ENCODE peak calls at places on chromosomes 7 and 10, in six cellular contexts. A is WTC11; N is mucosa of descending colon; E is fibroblast of the aortic adventitia; K is esophagus squamous epithelium; J is activated CD8-positive, alpha-beta T cell treated with anti-CD3 and anti-CD28 coated beads for 36 hours. W is an unnamed sample.

GRCh38 chr7:94584113-94584512 is 71.8 kb downstream of the SGCE start:
- DNase-seq in A (no peak), N (no peak), E (peak), K (no peak), J (no peak), W (no peak)

GRCh38 chr7:111529507-111530355 is 32.6 kb downstream of the IMMP2L start:
- DNase-seq in A (no peak), N (no peak), E (peak), K (no peak), J (no peak), W (no peak)

GRCh38 chr10:38156416-38157269 is 62.5 kb downstream of the ZNF37A start:
- DNase-seq in A (no peak), N (no peak), E (no peak), K (no peak), J (no peak), W (no peak)

GRCh38 chr10:102120987-102121738 is 995 bp upstream of the LDB1 start:
- DNase-seq in A (peak), N (peak), E (peak), K (no peak), J (peak), W (no peak)

GRCh38 chr10:13528138-13528874 is 508 bp downstream of the BEND7 start:
- DNase-seq in A (peak), N (no peak), E (no peak), K (no peak), J (no peak), W (no peak)

GRCh38 chr7:116952640-116953371 is 495 bp upstream of the ST7 start:
- DNase-seq in A (peak), N (no peak), E (peak), K (peak), J (no peak), W (no peak)

GRCh38 chr7:18408461-18408860 is 87.1 kb upstream of the HDAC9 start:
- DNase-seq in A (no peak), N (no peak), E (peak), K (no peak), J (no peak), W (no peak)

GRCh38 chr7:114885836-114886235 is 36.1 kb upstream of the MDFIC start:
- DNase-seq in A (no peak), N (no peak), E (peak), K (no peak), J (no peak), W (no peak)

GRCh38 chr10:21173433-21173963 is 276.4 kb upstream of the NEBL start:
- DNase-seq in A (no peak), N (peak), E (no peak), K (no peak), J (peak), W (no peak)

GRCh38 chr7:33762153-33762902 is 143.0 kb upstream of the BMPER start:
- DNase-seq in A (no peak), N (no peak), E (no peak), K (no peak), J (no peak), W (no peak)

GRCh38 chr10:121240011-121240410 is 358.2 kb downstream of the FGFR2 start:
- DNase-seq in A (no peak), N (peak), E (no peak), K (no peak), J (no peak), W (no peak)

DNA sequence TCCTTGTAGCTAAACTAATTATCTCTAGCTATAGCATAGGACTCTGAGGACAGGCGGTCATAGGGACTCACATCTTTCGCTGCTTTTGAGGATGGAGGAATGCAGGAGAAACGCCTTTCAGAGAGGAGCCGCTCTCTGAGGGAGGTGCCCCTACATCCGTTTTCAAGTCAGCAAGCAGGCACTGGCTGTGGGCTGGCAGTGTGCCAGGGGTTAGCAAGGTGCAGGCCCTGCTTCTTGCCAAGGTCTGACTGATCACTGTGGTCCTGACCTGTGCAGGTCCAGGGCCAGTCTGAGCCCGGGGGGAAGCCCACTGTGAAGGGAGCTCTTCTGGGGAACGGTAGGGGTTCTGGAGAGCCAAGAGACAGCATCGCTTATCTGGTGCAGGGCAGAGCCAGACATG is 89.4 kb downstream of the SH3PXD2A start:
- DNase-seq in A (no peak), N (peak), E (no peak), K (no peak), J (peak), W (no peak)
- TF ChIP-seq CTCF in A (no peak), N (no peak), E (no peak), K (no peak), J (no peak), W (no peak)

DNA sequence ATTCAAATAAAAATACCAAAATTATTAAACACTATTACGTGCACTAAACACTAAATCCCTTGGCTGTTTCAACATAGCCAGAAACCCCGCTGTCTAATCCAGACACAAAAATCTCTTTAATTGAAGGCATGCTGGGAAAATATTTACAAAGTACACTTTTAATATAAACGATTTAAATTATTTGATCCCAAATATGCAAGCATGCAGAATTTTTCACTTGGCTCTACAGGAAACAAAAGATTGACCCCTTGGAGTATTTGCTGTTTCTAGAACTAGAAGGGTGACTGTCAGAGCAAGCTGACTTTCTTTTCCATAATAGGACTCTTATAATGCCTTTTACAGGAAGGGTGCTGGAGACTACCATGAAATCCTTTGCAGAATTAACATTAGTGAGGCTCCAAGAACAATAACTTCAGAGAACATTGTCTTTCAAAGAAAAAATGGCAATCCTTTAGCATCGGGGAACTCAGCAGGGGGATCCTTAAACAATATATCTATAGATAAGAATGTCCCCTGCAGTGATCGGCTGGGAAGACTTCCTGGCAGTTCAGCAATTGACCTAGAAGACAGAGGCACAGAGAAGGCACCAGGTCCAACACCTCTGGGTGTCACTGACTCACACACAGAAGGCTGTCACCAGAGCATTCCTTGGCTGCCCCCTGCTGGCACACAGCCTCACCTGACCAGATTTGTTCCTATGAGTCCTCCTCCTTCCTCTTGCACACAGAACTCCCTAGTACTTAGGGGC is 55.8 kb upstream of the MRLN start:
- DNase-seq in A (peak), N (peak), E (peak), K (no peak), J (peak), W (no peak)
- TF ChIP-seq CTCF in A (peak), N (peak), E (peak), K (peak), J (peak), W (peak)

DNA sequence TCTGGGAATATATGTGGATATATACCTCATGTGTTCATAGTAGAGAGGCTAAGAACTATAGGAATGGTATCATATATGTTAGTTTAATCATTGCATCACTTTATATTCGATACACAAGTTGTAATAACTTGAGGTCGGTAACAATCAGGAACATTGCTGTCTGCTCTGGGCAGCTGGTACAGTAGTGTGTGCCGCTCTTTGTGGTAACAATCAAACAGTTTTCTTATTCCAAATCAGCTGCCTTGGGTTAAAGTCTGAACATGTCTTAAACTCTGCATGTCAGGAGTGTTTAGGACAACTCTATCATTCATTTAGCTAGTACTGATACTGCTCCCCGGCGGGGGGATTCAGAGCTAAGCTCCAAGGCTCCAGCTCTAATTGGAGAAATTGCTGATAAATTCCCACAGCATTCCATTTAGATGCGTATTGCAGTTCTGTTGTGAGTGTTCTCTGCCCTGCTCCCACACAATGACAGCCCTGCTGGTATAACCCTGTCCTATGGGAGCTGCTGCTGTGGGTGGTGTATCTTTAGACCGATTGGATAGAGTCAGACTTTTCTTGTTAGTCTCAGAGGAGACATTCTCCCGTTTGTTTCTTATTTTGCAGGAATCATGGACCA is 707.5 kb upstream of the FZD8 start:
- DNase-seq in A (no peak), N (no peak), E (peak), K (no peak), J (no peak), W (no peak)
- TF ChIP-seq CTCF in A (no peak), N (no peak), E (peak), K (no peak), J (no peak), W (no peak)

DNA sequence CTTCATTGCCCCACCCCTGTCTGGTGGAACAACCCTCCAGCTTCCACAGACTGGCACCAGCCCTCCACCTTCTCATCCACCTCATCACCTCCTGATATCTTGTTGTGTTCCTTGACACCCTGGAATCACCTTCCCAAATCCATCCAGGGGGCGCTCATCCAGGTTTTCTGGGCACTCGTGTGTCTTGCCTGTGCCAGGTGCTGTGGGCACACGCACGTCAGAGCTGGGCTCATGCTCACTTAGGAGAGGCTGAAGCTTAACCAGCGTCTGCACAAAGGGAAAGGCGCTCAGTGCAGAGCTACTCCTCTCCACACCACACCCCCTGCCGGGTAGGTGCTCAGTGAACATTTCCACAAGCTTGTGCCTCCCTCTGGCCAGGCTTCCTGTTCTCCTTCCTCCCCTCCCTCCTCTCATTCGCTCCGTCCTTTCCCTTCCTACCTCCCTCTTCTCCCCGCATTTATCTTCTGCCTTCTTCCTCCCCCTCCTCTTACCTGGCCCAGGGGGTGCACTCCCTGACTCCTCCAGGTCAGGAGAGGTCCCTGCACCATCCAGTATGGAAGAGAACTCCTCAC is 4.8 kb downstream of the ADCYAP1R1 start:
- DNase-seq in A (peak), N (no peak), E (no peak), K (no peak), J (no peak), W (no peak)
- TF ChIP-seq CTCF in A (no peak), N (no peak), E (no peak), K (no peak), J (no peak), W (peak)

GRCh38 chr7:1225462-1226154 is 7.1 kb upstream of the UNCX start:
- DNase-seq in A (peak), N (no peak), E (no peak), K (no peak), J (peak), W (peak)
- TF ChIP-seq CTCF in A (peak), N (peak), E (peak), K (peak), J (peak), W (peak)

GRCh38 chr7:142303650-142304049 is 45.8 kb upstream of the PRSS58 start:
- DNase-seq in A (no peak), N (no peak), E (no peak), K (no peak), J (no peak), W (no peak)
- TF ChIP-seq CTCF in A (no peak), N (no peak), E (peak), K (peak), J (peak), W (peak)

GRCh38 chr7:135234727-135235126 is 1.1 kb downstream of the STRA8 start:
- DNase-seq in A (no peak), N (no peak), E (no peak), K (no peak), J (no peak), W (no peak)

GRCh38 chr7:135231686-135232085 is 2.0 kb upstream of the STRA8 start:
- DNase-seq in A (no peak), N (no peak), E (no peak), K (no peak), J (no peak), W (no peak)

GRCh38 chr7:135233570-135233969 is at the start of gene STRA8:
- DNase-seq in A (no peak), N (no peak), E (no peak), K (no peak), J (no peak), W (no peak)

GRCh38 chr7:135232087-135232486 is 1.6 kb upstream of the STRA8 start:
- DNase-seq in A (no peak), N (no peak), E (no peak), K (no peak), J (no peak), W (no peak)

GRCh38 chr7:135232720-135233119 is 918 bp upstream of the STRA8 start:
- DNase-seq in A (peak), N (no peak), E (no peak), K (no peak), J (peak), W (no peak)
- TF ChIP-seq CTCF in A (peak), N (no peak), E (peak), K (no peak), J (no peak), W (peak)

W was measured in D721Med.